ENCODE peak calls at places on chromosomes 2 and 18, in six cellular contexts. W, R, P, F, X and K are unnamed samples.

GRCh38 chr18:79532690-79533058 is 136.9 kb downstream of the NFATC1 start:
- DNase-seq in W (no peak), R (no peak), P (no peak), F (no peak), X (no peak), K (no peak)

GRCh38 chr2:239131521-239131920 is 269.3 kb downstream of the HDAC4 start:
- DNase-seq in W (no peak), R (no peak), P (no peak), F (no peak), X (no peak), K (no peak)

GRCh38 chr18:11245889-11246288 is 96.5 kb upstream of the PIEZO2 start:
- DNase-seq in W (no peak), R (no peak), P (no peak), F (no peak), X (no peak), K (no peak)

GRCh38 chr2:41475959-41476358 is 571.9 kb upstream of the PKDCC start:
- DNase-seq in W (no peak), R (no peak), P (no peak), F (no peak), X (no peak), K (no peak)

GRCh38 chr2:48230834-48231233 is 299.1 kb upstream of the STON1 start:
- DNase-seq in W (no peak), R (no peak), P (no peak), F (no peak), X (no peak), K (no peak)

GRCh38 chr2:46876741-46877384 is 38.7 kb downstream of the MCFD2 start:
- DNase-seq in W (no peak), R (peak; percentile 46), P (peak; percentile 76), F (peak; percentile 77), X (no peak), K (no peak)

GRCh38 chr2:52861606-52862005 is 906.0 kb upstream of the CHAC2 start:
- DNase-seq in W (no peak), R (no peak), P (no peak), F (no peak), X (no peak), K (no peak)

GRCh38 chr2:95320986-95321767 is 24.0 kb downstream of the KCNIP3 start:
- DNase-seq in W (no peak), R (no peak), P (no peak), F (no peak), X (no peak), K (no peak)

GRCh38 chr2:45253151-45253550 is 243.9 kb upstream of the SIX2 start:
- DNase-seq in W (no peak), R (no peak), P (no peak), F (no peak), X (no peak), K (no peak)

GRCh38 chr2:28419003-28419704 is 26.5 kb downstream of the FOSL2 start:
- DNase-seq in W (no peak), R (no peak), P (no peak), F (peak; percentile 9), X (no peak), K (no peak)

GRCh38 chr2:153595939-153596338 is 117.4 kb upstream of the RPRM start:
- DNase-seq in W (no peak), R (no peak), P (no peak), F (no peak), X (no peak), K (no peak)

GRCh38 chr2:44301111-44301510 is 25.8 kb downstream of the SLC3A1 start:
- DNase-seq in W (no peak), R (no peak), P (no peak), F (no peak), X (no peak), K (no peak)

GRCh38 chr2:53356291-53356905 is 411.2 kb upstream of the CHAC2 start:
- DNase-seq in W (no peak), R (no peak), P (no peak), F (no peak), X (no peak), K (no peak)

GRCh38 chr2:145123606-145124005 is 603.7 kb upstream of the ZEB2 start:
- DNase-seq in W (no peak), R (peak; percentile 41), P (peak; percentile 79), F (no peak), X (no peak), K (no peak)

GRCh38 chr2:68643874-68644485 is 601 bp downstream of the PROKR1 start:
- DNase-seq in W (no peak), R (no peak), P (no peak), F (no peak), X (no peak), K (no peak)

GRCh38 chr2:110678457-110679336 is 834 bp upstream of the BUB1 start:
- DNase-seq in W (peak; percentile 6), R (peak; percentile 35), P (no peak), F (peak; percentile 52), X (peak; percentile 8), K (peak; percentile 6)

GRCh38 chr2:235264121-235264493 is 229.7 kb upstream of the AGAP1 start:
- DNase-seq in W (no peak), R (no peak), P (no peak), F (peak; percentile 41), X (no peak), K (no peak)

GRCh38 chr18:59848002-59848401 is 51.8 kb upstream of the PMAIP1 start:
- DNase-seq in W (peak; percentile 15), R (no peak), P (no peak), F (no peak), X (no peak), K (no peak)

GRCh38 chr18:50369672-50370071 is 5.2 kb upstream of the SKA1 start:
- DNase-seq in W (no peak), R (no peak), P (no peak), F (no peak), X (no peak), K (no peak)

GRCh38 chr2:100819365-100820345 is at the start of gene NPAS2:
- DNase-seq in W (no peak), R (peak; percentile 60), P (peak; percentile 65), F (no peak), X (peak; percentile 36), K (no peak)

GRCh38 chr2:10172033-10172865 is 49.7 kb downstream of the RRM2 start:
- DNase-seq in W (no peak), R (no peak), P (no peak), F (no peak), X (no peak), K (no peak)

GRCh38 chr18:8260847-8261246 is 348.4 kb upstream of the RAB12 start:
- DNase-seq in W (peak; percentile 2), R (no peak), P (no peak), F (peak; percentile 21), X (no peak), K (no peak)

GRCh38 chr18:6744816-6745455 is 15.4 kb downstream of the ARHGAP28 start:
- DNase-seq in W (no peak), R (no peak), P (no peak), F (no peak), X (no peak), K (no peak)